ENCODE peak calls at places on chromosome 11, in six cellular contexts. O, J, A, Y, H and W are unnamed samples. For H3K9me3, the result is how much of the 10 kb centered on the place peaks cover.

GRCh38 chr11:64339754-64340408 is at the start of gene CCDC88B:
- DNase-seq in O (no peak), J (no peak), A (no peak), Y (no peak), H (peak), W (no peak)

GRCh38 chr11:34330653-34331052 is 27.2 kb downstream of the ABTB2 start:
- DNase-seq in O (no peak), J (no peak), A (no peak), Y (no peak), H (no peak), W (no peak)

GRCh38 chr11:68750197-68750987 is 928 bp downstream of the TESMIN start:
- DNase-seq in O (no peak), J (no peak), A (no peak), Y (peak), H (peak), W (no peak)

GRCh38 chr11:65424200-65425104 is 1.9 kb downstream of the NEAT1 start:
- DNase-seq in O (peak), J (peak), A (peak), Y (no peak), H (peak), W (no peak)

GRCh38 chr11:121321614-121322243 is 29.2 kb downstream of the SC5D start:
- DNase-seq in O (peak), J (no peak), A (peak), Y (peak), H (peak), W (peak)

GRCh38 chr11:111283945-111284481 is 14.3 kb upstream of the POU2AF3 start:
- DNase-seq in O (peak), J (no peak), A (peak), Y (no peak), H (no peak), W (no peak)

GRCh38 chr11:57321996-57322880 is 2.5 kb downstream of the TNKS1BP1 start:
- DNase-seq in O (peak), J (peak), A (peak), Y (peak), H (no peak), W (peak)

GRCh38 chr11:95005642-95006041 is 19.4 kb upstream of the KDM4E start:
- DNase-seq in O (no peak), J (no peak), A (no peak), Y (no peak), H (no peak), W (no peak)

GRCh38 chr11:128894685-128895084 is 3.5 kb downstream of the KCNJ5 start:
- DNase-seq in O (no peak), J (peak), A (no peak), Y (no peak), H (no peak), W (no peak)

GRCh38 chr11:1505480-1505879 is 18.9 kb upstream of the MOB2 start:
- DNase-seq in O (no peak), J (no peak), A (no peak), Y (no peak), H (no peak), W (no peak)

GRCh38 chr11:94934362-94934761 is 39.0 kb downstream of the CWC15 start:
- DNase-seq in O (peak), J (no peak), A (peak), Y (no peak), H (no peak), W (peak)

GRCh38 chr11:49995559-49995958 is 13.2 kb upstream of the OR4C12 start:
- DNase-seq in O (peak), J (no peak), A (peak), Y (no peak), H (no peak), W (peak)

GRCh38 chr11:43833657-43834073 is 47.0 kb upstream of the ALKBH3 start:
- DNase-seq in O (peak), J (no peak), A (peak), Y (no peak), H (no peak), W (no peak)

GRCh38 chr11:30503156-30503555 is 83.0 kb downstream of the MPPED2 start:
- DNase-seq in O (no peak), J (no peak), A (no peak), Y (no peak), H (no peak), W (no peak)

GRCh38 chr11:100739636-100740035 is 52.5 kb downstream of the ARHGAP42 start:
- DNase-seq in O (peak), J (no peak), A (peak), Y (no peak), H (no peak), W (no peak)

GRCh38 chr11:60788401-60789110 is 3.4 kb downstream of the MS4A10 start:
- DNase-seq in O (no peak), J (no peak), A (no peak), Y (no peak), H (no peak), W (peak)

GRCh38 chr11:120385110-120385509 is 48.9 kb downstream of the ARHGEF12 start:
- DNase-seq in O (peak), J (no peak), A (peak), Y (no peak), H (no peak), W (no peak)

GRCh38 chr11:75562048-75562835 is at the start of gene SERPINH1:
- DNase-seq in O (peak), J (peak), A (peak), Y (no peak), H (peak), W (peak)

GRCh38 chr11:69293819-69294505 is at the start of gene MYEOV:
- DNase-seq in O (peak), J (no peak), A (no peak), Y (no peak), H (no peak), W (peak)

GRCh38 chr11:59011672-59012071 is 72.4 kb downstream of the GLYATL1 start:
- DNase-seq in O (no peak), J (no peak), A (no peak), Y (peak), H (no peak), W (peak)

GRCh38 chr11:131297441-131297840 is 73.0 kb upstream of the NTM start:
- DNase-seq in O (no peak), J (no peak), A (no peak), Y (no peak), H (no peak), W (no peak)

GRCh38 chr11:77375114-77375513 is 73.6 kb upstream of the GDPD4 start:
- DNase-seq in O (peak), J (no peak), A (peak), Y (no peak), H (no peak), W (no peak)

GRCh38 chr11:93993747-93994146 is 27.4 kb upstream of the HEPHL1 start:
- DNase-seq in O (no peak), J (no peak), A (no peak), Y (no peak), H (no peak), W (no peak)

GRCh38 chr11:78669249-78669648 is 94.6 kb upstream of the NARS2 start:
- DNase-seq in O (no peak), J (peak), A (no peak), Y (no peak), H (no peak), W (no peak)

GRCh38 chr11:59145534-59145933 is 2.9 kb downstream of the FAM111A start:
- DNase-seq in O (no peak), J (no peak), A (peak), Y (no peak), H (no peak), W (peak)

GRCh38 chr11:116879789-116880402 is 42.5 kb upstream of the APOA1 start:
- DNase-seq in O (peak), J (no peak), A (peak), Y (peak), H (peak), W (peak)

GRCh38 chr11:110362916-110363574 is 66.6 kb upstream of the RDX start:
- DNase-seq in O (no peak), J (no peak), A (no peak), Y (peak), H (no peak), W (peak)

GRCh38 chr11:1444321-1444720 is 42.3 kb downstream of the MOB2 start:
- DNase-seq in O (no peak), J (no peak), A (no peak), Y (no peak), H (no peak), W (no peak)

GRCh38 chr11:9073826-9074225 is 17.6 kb downstream of the SCUBE2 start:
- DNase-seq in O (no peak), J (no peak), A (no peak), Y (no peak), H (no peak), W (no peak)

GRCh38 chr11:62573006-62573591 is 592 bp downstream of the EEF1G start:
- DNase-seq in O (no peak), J (peak), A (no peak), Y (no peak), H (no peak), W (peak)

GRCh38 chr11:47616726-47617416 is 22.7 kb upstream of the C1QTNF4 start:
- DNase-seq in O (peak), J (peak), A (peak), Y (no peak), H (no peak), W (peak)

GRCh38 chr11:125348704-125349635 is 147.1 kb downstream of the FEZ1 start:
- DNase-seq in O (peak), J (peak), A (peak), Y (no peak), H (peak), W (peak)

GRCh38 chr11:45071232-45071631 is 75.2 kb upstream of the PRDM11 start:
- DNase-seq in O (no peak), J (no peak), A (no peak), Y (no peak), H (no peak), W (no peak)

GRCh38 chr11:10441652-10442503 is 13.2 kb upstream of the AMPD3 start:
- DNase-seq in O (peak), J (no peak), A (no peak), Y (no peak), H (no peak), W (no peak)

GRCh38 chr11:61353109-61354067 is 8.3 kb downstream of the CYB561A3 start:
- DNase-seq in O (no peak), J (no peak), A (no peak), Y (no peak), H (no peak), W (no peak)

DNA sequence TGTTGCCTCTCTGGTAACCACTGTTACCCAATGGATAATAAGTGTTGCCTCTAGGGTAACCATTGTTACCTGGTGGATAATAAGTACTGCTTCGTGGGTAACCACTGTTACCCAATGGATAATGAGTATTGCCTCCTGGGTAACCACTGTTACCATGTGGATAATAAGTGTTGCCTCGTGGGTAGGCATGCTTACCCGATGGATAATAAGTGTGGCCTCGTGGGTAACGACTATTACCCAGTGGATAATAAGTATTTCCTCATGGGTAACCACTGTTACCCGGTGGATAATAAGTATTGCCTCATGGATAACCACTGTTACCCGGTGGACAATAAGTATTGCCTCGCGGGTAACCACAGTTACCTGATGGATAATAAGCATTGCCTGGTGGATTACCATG is 13.8 kb upstream of the NXPE4 start:
- DNase-seq in O (no peak), J (no peak), A (no peak), Y (no peak), H (no peak), W (no peak)
- H3K9me3 ChIP-seq in O (under half), J (under half), A (under half), Y (under half), H (under half), W (under half)

GRCh38 chr11:2644844-2645778 is 54.7 kb downstream of the KCNQ1OT1 start:
- DNase-seq in O (no peak), J (no peak), A (no peak), Y (no peak), H (no peak), W (no peak)
- H3K9me3 ChIP-seq in O (under half), J (half or more), A (under half), Y (under half), H (under half), W (half or more)

GRCh38 chr11:55819330-55819729 is at the start of gene OR5D18:
- DNase-seq in O (no peak), J (no peak), A (no peak), Y (no peak), H (no peak), W (no peak)
- H3K9me3 ChIP-seq in O (under half), J (under half), A (under half), Y (under half), H (under half), W (under half)

GRCh38 chr11:74543991-74544390 is 48.4 kb upstream of the POLD3 start:
- DNase-seq in O (no peak), J (no peak), A (no peak), Y (no peak), H (no peak), W (no peak)
- H3K9me3 ChIP-seq in O (under half), J (under half), A (under half), Y (under half), H (under half), W (under half)